ENCODE peak calls at places on chromosomes 5 and 9, in four cellular contexts. Z is MM.1S, F is adrenal gland, D is lower lobe of right lung. L is an unnamed sample.

GRCh38 chr9:32572900-32573523 is at the start of gene NDUFB6:
- DNase-seq in Z (peak; percentile 97), F (peak; percentile 95), D (peak; percentile 97), L (peak; percentile 85)

GRCh38 chr5:43635374-43635773 is 32.4 kb downstream of the NNT start:
- DNase-seq in Z (no peak), F (no peak), D (no peak), L (no peak)

GRCh38 chr5:124884108-124884507 is 137.7 kb upstream of the ZNF608 start:
- DNase-seq in Z (no peak), D (no peak), F (no peak), L (no peak)

GRCh38 chr9:92647671-92648446 is 22.1 kb downstream of the IPPK start:
- DNase-seq in Z (no peak), F (no peak), D (peak; percentile 16), L (no peak)

GRCh38 chr5:115351356-115352195 is 55.1 kb upstream of the CCDC112 start:
- DNase-seq in F (no peak), D (no peak), Z (no peak), L (no peak)

GRCh38 chr5:36414869-36415282 is 113.2 kb upstream of the RANBP3L start:
- DNase-seq in D (no peak), F (no peak), Z (peak; percentile 37), L (no peak)

GRCh38 chr9:114893622-114894021 is 36.8 kb downstream of the TNFSF8 start:
- DNase-seq in Z (no peak), D (no peak), F (no peak), L (no peak)

GRCh38 chr5:139091439-139092156 is 106.6 kb downstream of the SIL1 start:
- DNase-seq in D (no peak), Z (no peak), F (no peak), L (no peak)

GRCh38 chr5:36722913-36723312 is 116.5 kb downstream of the SLC1A3 start:
- DNase-seq in F (no peak), Z (peak; percentile 35), D (no peak), L (no peak)

GRCh38 chr5:157463081-157463480 is 3.1 kb downstream of the NIPAL4 start:
- DNase-seq in Z (no peak), D (no peak), F (no peak), L (peak; percentile 56)

GRCh38 chr9:87069690-87070089 is 122.4 kb upstream of the GAS1 start:
- DNase-seq in D (no peak), Z (no peak), F (no peak), L (no peak)

GRCh38 chr5:131379723-131380122 is 115.9 kb downstream of the CDC42SE2 start:
- DNase-seq in D (no peak), F (no peak), Z (peak; percentile 88), L (no peak)

GRCh38 chr5:180344393-180344999 is 8.6 kb downstream of the GFPT2 start:
- DNase-seq in F (no peak), D (no peak), Z (no peak), L (no peak)

GRCh38 chr5:167916706-167917105 is 374.7 kb upstream of the WWC1 start:
- DNase-seq in D (no peak), F (peak; percentile 28), Z (peak; percentile 9), L (no peak)

GRCh38 chr5:35735718-35736117 is 118.1 kb downstream of the SPEF2 start:
- DNase-seq in D (no peak), F (no peak), Z (no peak), L (no peak)

GRCh38 chr9:120412425-120412951 is 167.5 kb downstream of the CDK5RAP2 start:
- DNase-seq in Z (no peak), D (no peak), F (no peak), L (no peak)

GRCh38 chr9:111030492-111030891 is 7.8 kb downstream of the LPAR1 start:
- DNase-seq in D (no peak), Z (no peak), F (no peak), L (no peak)

GRCh38 chr5:155728146-155728856 is 598.7 kb upstream of the SGCD start:
- DNase-seq in F (peak; percentile 33), Z (no peak), D (peak; percentile 54), L (peak; percentile 72)

GRCh38 chr9:38163518-38163917 is 94.5 kb upstream of the SHB start:
- DNase-seq in F (no peak), D (no peak), Z (no peak), L (no peak)

GRCh38 chr5:112125910-112126309 is 293.2 kb downstream of the EPB41L4A start:
- DNase-seq in D (no peak), Z (no peak), F (no peak), L (no peak)

GRCh38 chr5:392431-392988 is 50.5 kb upstream of the EXOC3 start:
- DNase-seq in D (no peak), F (no peak), Z (no peak), L (peak; percentile 57)

GRCh38 chr5:171315386-171315891 is 6.4 kb downstream of the TLX3 start:
- DNase-seq in F (no peak), Z (no peak), D (no peak), L (no peak)
- H3K27ac ChIP-seq in F (no peak overlapping the region), Z (no peak overlapping the region), D (no peak overlapping the region), L (no peak overlapping the region)

GRCh38 chr5:150492621-150493020 is 15.3 kb upstream of the NDST1 start:
- DNase-seq in F (peak; percentile 68), Z (no peak), D (no peak), L (peak; percentile 99)
- H3K4me1 ChIP-seq in F (peaks cover 55% of the 10 kb centered on the region), Z (peaks cover 31% of the 10 kb centered on the region), D (peaks cover 66% of the 10 kb centered on the region), L (peaks cover 69% of the 10 kb centered on the region)

GRCh38 chr5:153352685-153353219 is 137.7 kb upstream of the GRIA1 start:
- DNase-seq in F (no peak), D (no peak), Z (peak; percentile 69), L (peak; percentile 74)
- H3K4me3 ChIP-seq in F (no peak overlapping the region), D (no peak overlapping the region), Z (peak overlapping the region; percentile 36), L (no peak overlapping the region)

GRCh38 chr5:150182774-150183173 is 7.1 kb upstream of the SLC6A7 start:
- DNase-seq in F (no peak), Z (no peak), D (no peak), L (no peak)

GRCh38 chr5:150179221-150179620 is 10.6 kb upstream of the SLC6A7 start:
- DNase-seq in D (no peak), F (no peak), Z (no peak), L (no peak)

GRCh38 chr5:150180241-150181027 is 9.4 kb upstream of the SLC6A7 start:
- DNase-seq in D (no peak), Z (no peak), F (no peak), L (no peak)

GRCh38 chr5:150181766-150182545 is 7.9 kb upstream of the SLC6A7 start:
- DNase-seq in Z (no peak), D (no peak), F (no peak), L (no peak)

DNA sequence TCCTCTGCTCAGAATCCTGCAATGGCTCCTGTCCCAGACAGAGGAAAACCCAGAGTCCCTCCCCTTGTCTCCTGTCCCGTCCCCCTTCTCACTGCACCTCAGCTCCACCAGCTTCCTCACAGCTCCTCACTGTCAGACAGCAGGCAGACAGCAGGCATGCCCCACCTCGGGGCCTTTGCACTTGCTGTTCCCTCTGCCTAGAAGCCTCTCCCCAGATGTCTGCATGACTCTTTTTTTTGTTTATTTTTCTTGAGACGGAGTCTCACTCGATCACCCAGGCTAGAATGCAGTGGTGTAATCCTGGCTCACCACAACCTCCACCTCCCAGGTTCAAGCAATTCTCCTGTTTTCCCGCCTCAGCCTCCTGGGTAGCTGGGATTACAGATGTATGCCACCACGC is 8.8 kb upstream of the SLC6A7 start:
- DNase-seq in Z (no peak), F (no peak), D (no peak), L (no peak)
- H3K27ac ChIP-seq in Z (no peak overlapping the region), F (peak overlapping the region; percentile 32), D (peak overlapping the region; percentile 56), L (no peak overlapping the region)

DNA sequence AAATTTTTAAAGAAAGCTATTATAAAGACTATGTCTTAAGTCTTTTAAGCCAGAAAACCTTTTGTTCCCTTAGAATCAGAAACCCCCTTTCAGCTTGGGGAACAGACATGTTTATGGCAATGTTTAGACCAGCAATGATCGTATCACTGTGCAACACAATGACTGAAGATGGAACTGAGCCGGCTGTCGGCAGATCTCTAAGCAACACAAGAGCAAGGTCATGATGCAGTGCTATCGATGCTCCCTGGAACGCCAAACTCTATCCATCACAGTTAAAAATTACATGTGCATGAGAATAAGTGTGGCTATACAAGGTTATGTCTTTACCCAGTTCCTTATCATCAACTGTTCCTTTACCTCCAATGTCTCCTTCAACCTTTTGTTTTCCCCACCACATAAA is 1.8 kb upstream of the RNF44 start:
- DNase-seq in F (no peak), Z (no peak), D (no peak), L (no peak)
- H3K4me1 ChIP-seq in F (peaks cover 20% of the 10 kb centered on the region), Z (peaks cover 25% of the 10 kb centered on the region), D (peaks cover 68% of the 10 kb centered on the region), L (peaks cover 33% of the 10 kb centered on the region)